ENCODE peak calls at places on chromosomes 11 and 22, in four cellular contexts. One of them, this sample, is unnamed.

GRCh38 chr11:66361502-66361941 is 10.0 kb downstream of the SLC29A2 start:
- DNase-seq in H9: no peak
- DNase-seq in stimulated activated CD8-positive, alpha-beta memory T cell treated with anti-CD3 and anti-CD28 coated beads, Interleukin-12 subunit alpha, Interleukin-12 subunit beta, amount 100 ng/mL, for 4 hours: no peak
- DNase-seq in NCI-H748 treated with DMSO at 0.1 percent for 48 hours: no peak
- DNase-seq in this sample: no peak

GRCh38 chr22:30249049-30250038 is 2.8 kb upstream of the LIF start:
- DNase-seq in H9: no peak
- DNase-seq in stimulated activated CD8-positive, alpha-beta memory T cell treated with anti-CD3 and anti-CD28 coated beads, Interleukin-12 subunit alpha, Interleukin-12 subunit beta, amount 100 ng/mL, for 4 hours: no peak
- DNase-seq in NCI-H748 treated with DMSO at 0.1 percent for 48 hours: no peak
- DNase-seq in this sample: no peak

GRCh38 chr22:31400023-31400397 is 606 bp downstream of the DRG1 start:
- DNase-seq in H9: no peak
- DNase-seq in stimulated activated CD8-positive, alpha-beta memory T cell treated with anti-CD3 and anti-CD28 coated beads, Interleukin-12 subunit alpha, Interleukin-12 subunit beta, amount 100 ng/mL, for 4 hours: no peak
- DNase-seq in NCI-H748 treated with DMSO at 0.1 percent for 48 hours: no peak
- DNase-seq in this sample: no peak

GRCh38 chr11:34975482-34975881 is 59.1 kb downstream of the PDHX start:
- DNase-seq in H9: no peak
- DNase-seq in stimulated activated CD8-positive, alpha-beta memory T cell treated with anti-CD3 and anti-CD28 coated beads, Interleukin-12 subunit alpha, Interleukin-12 subunit beta, amount 100 ng/mL, for 4 hours: no peak
- DNase-seq in NCI-H748 treated with DMSO at 0.1 percent for 48 hours: no peak
- DNase-seq in this sample: no peak

GRCh38 chr22:17930455-17931313 is 93.7 kb downstream of the MICAL3 start:
- DNase-seq in H9: no peak
- DNase-seq in stimulated activated CD8-positive, alpha-beta memory T cell treated with anti-CD3 and anti-CD28 coated beads, Interleukin-12 subunit alpha, Interleukin-12 subunit beta, amount 100 ng/mL, for 4 hours: no peak
- DNase-seq in NCI-H748 treated with DMSO at 0.1 percent for 48 hours: no peak
- DNase-seq in this sample: no peak

GRCh38 chr22:36541831-36542391 is 12.9 kb upstream of the EIF3D start:
- DNase-seq in H9: no peak
- DNase-seq in stimulated activated CD8-positive, alpha-beta memory T cell treated with anti-CD3 and anti-CD28 coated beads, Interleukin-12 subunit alpha, Interleukin-12 subunit beta, amount 100 ng/mL, for 4 hours: no peak
- DNase-seq in NCI-H748 treated with DMSO at 0.1 percent for 48 hours: no peak
- DNase-seq in this sample: peak; percentile 12

GRCh38 chr22:25375683-25376082 is 156.2 kb downstream of the CRYBB2 start:
- DNase-seq in H9: peak; percentile 62
- DNase-seq in stimulated activated CD8-positive, alpha-beta memory T cell treated with anti-CD3 and anti-CD28 coated beads, Interleukin-12 subunit alpha, Interleukin-12 subunit beta, amount 100 ng/mL, for 4 hours: no peak
- DNase-seq in NCI-H748 treated with DMSO at 0.1 percent for 48 hours: no peak
- DNase-seq in this sample: no peak

GRCh38 chr11:123434262-123434661 is 4.2 kb downstream of the GRAMD1B start:
- DNase-seq in H9: peak; percentile 65
- DNase-seq in stimulated activated CD8-positive, alpha-beta memory T cell treated with anti-CD3 and anti-CD28 coated beads, Interleukin-12 subunit alpha, Interleukin-12 subunit beta, amount 100 ng/mL, for 4 hours: no peak
- DNase-seq in NCI-H748 treated with DMSO at 0.1 percent for 48 hours: no peak
- DNase-seq in this sample: no peak

GRCh38 chr22:48045369-48045768 is 1282.9 kb downstream of the TBC1D22A start:
- DNase-seq in H9: no peak
- DNase-seq in stimulated activated CD8-positive, alpha-beta memory T cell treated with anti-CD3 and anti-CD28 coated beads, Interleukin-12 subunit alpha, Interleukin-12 subunit beta, amount 100 ng/mL, for 4 hours: no peak
- DNase-seq in NCI-H748 treated with DMSO at 0.1 percent for 48 hours: no peak
- DNase-seq in this sample: no peak

GRCh38 chr11:518463-519202 is 11.6 kb upstream of the RNH1 start:
- DNase-seq in H9: peak; percentile 87
- DNase-seq in stimulated activated CD8-positive, alpha-beta memory T cell treated with anti-CD3 and anti-CD28 coated beads, Interleukin-12 subunit alpha, Interleukin-12 subunit beta, amount 100 ng/mL, for 4 hours: peak; percentile 87
- DNase-seq in NCI-H748 treated with DMSO at 0.1 percent for 48 hours: peak; percentile 58
- DNase-seq in this sample: peak; percentile 87

GRCh38 chr22:27541831-27542230 is 259.7 kb downstream of the MN1 start:
- DNase-seq in H9: no peak
- DNase-seq in stimulated activated CD8-positive, alpha-beta memory T cell treated with anti-CD3 and anti-CD28 coated beads, Interleukin-12 subunit alpha, Interleukin-12 subunit beta, amount 100 ng/mL, for 4 hours: no peak
- DNase-seq in NCI-H748 treated with DMSO at 0.1 percent for 48 hours: peak; percentile 66
- DNase-seq in this sample: no peak

GRCh38 chr22:42347281-42347824 is 76.9 kb upstream of the TCF20 start:
- DNase-seq in H9: no peak
- DNase-seq in stimulated activated CD8-positive, alpha-beta memory T cell treated with anti-CD3 and anti-CD28 coated beads, Interleukin-12 subunit alpha, Interleukin-12 subunit beta, amount 100 ng/mL, for 4 hours: no peak
- DNase-seq in NCI-H748 treated with DMSO at 0.1 percent for 48 hours: no peak
- DNase-seq in this sample: no peak

GRCh38 chr11:64206457-64207246 is at the start of gene FERMT3:
- DNase-seq in H9: no peak
- DNase-seq in stimulated activated CD8-positive, alpha-beta memory T cell treated with anti-CD3 and anti-CD28 coated beads, Interleukin-12 subunit alpha, Interleukin-12 subunit beta, amount 100 ng/mL, for 4 hours: peak; percentile 65
- DNase-seq in NCI-H748 treated with DMSO at 0.1 percent for 48 hours: no peak
- DNase-seq in this sample: peak; percentile 45

This sample was measured in activated T-helper 9 cell treated with anti-CD3 and anti-CD28 coated beads, Interleukin-2, amount 50 U/mL, for 16 hours.